ENCODE peak calls at places on chromosome 3, in six cellular contexts. Q is central memory CD4-positive, alpha-beta T cell; M is HAP-1; R is heart right ventricle; Y is DMS 273 treated with DMSO at 0.1 percent for 48 hours; E is stimulated activated CD8-positive, alpha-beta memory T cell treated with anti-CD3 and anti-CD28 coated beads, Interleukin-7, amount 100 ng/mL, for 1 hour. V is an unnamed sample.

GRCh38 chr3:159245871-159246270 is 444.0 kb downstream of the MFSD1 start:
- DNase-seq in Q (no peak), Y (no peak), R (no peak), E (no peak), M (no peak), V (no peak)

GRCh38 chr3:166582231-166582630 is 745.0 kb upstream of the BCHE start:
- DNase-seq in R (no peak), Y (no peak), E (no peak), M (no peak), Q (no peak), V (no peak)

GRCh38 chr3:147311716-147312115 is 94.6 kb downstream of the ZIC4 start:
- DNase-seq in Y (no peak), E (no peak), Q (no peak), R (no peak), M (no peak), V (no peak)

GRCh38 chr3:31661286-31661685 is 128.6 kb downstream of the STT3B start:
- DNase-seq in Y (no peak), M (peak), Q (no peak), R (no peak), E (no peak), V (no peak)

GRCh38 chr3:24678021-24678420 is 183.4 kb upstream of the THRB start:
- DNase-seq in R (no peak), Q (no peak), E (no peak), Y (no peak), M (no peak), V (no peak)

GRCh38 chr3:98500019-98500418 is 2.5 kb downstream of the OR5K2 start:
- DNase-seq in M (no peak), Y (no peak), R (no peak), Q (no peak), E (no peak), V (no peak)

GRCh38 chr3:100419406-100419805 is 18.1 kb downstream of the LNP1 start:
- DNase-seq in Q (no peak), R (no peak), E (no peak), Y (no peak), M (no peak), V (peak)

GRCh38 chr3:3196148-3196861 is 16.8 kb upstream of the CRBN start:
- DNase-seq in R (no peak), E (no peak), Q (no peak), M (peak), Y (no peak), V (peak)

GRCh38 chr3:119311191-119311925 is 17.2 kb downstream of the ARHGAP31 start:
- DNase-seq in Y (no peak), M (no peak), E (no peak), Q (no peak), R (no peak), V (no peak)

GRCh38 chr3:65779393-65779792 is 259.3 kb downstream of the MAGI1 start:
- DNase-seq in Y (no peak), M (no peak), E (no peak), Q (no peak), R (no peak), V (no peak)

GRCh38 chr3:197088370-197088769 is 58.8 kb upstream of the MELTF start:
- DNase-seq in Q (no peak), M (no peak), Y (no peak), E (no peak), R (no peak), V (peak)

GRCh38 chr3:129439381-129439816 is 349 bp downstream of the MBD4 start:
- DNase-seq in R (no peak), Y (no peak), M (peak), E (no peak), Q (peak), V (peak)

GRCh38 chr3:6605245-6605644 is 255.7 kb upstream of the GRM7 start:
- DNase-seq in Y (no peak), R (no peak), E (no peak), M (no peak), Q (no peak), V (no peak)

GRCh38 chr3:83953417-83954089 is 1005.2 kb upstream of the CADM2 start:
- DNase-seq in M (no peak), E (no peak), R (no peak), Y (no peak), Q (no peak), V (no peak)

GRCh38 chr3:185112186-185112585 is 40.7 kb downstream of the C3orf70 start:
- DNase-seq in Q (no peak), Y (no peak), R (no peak), M (no peak), E (no peak), V (no peak)

GRCh38 chr3:111691293-111691909 is 96.3 kb upstream of the ZBED2 start:
- DNase-seq in M (no peak), Y (peak), Q (peak), R (no peak), E (no peak), V (peak)

GRCh38 chr3:105353485-105354161 is 13.1 kb upstream of the ALCAM start:
- DNase-seq in R (no peak), E (no peak), Y (no peak), M (no peak), Q (no peak), V (no peak)

GRCh38 chr3:170428095-170428494 is 9.4 kb downstream of the CLDN11 start:
- DNase-seq in Y (no peak), R (no peak), Q (no peak), M (no peak), E (no peak), V (no peak)

GRCh38 chr3:195388380-195388779 is 54.4 kb downstream of the ACAP2 start:
- DNase-seq in Y (no peak), R (no peak), M (no peak), Q (no peak), E (no peak), V (no peak)

GRCh38 chr3:182620715-182621434 is 172.4 kb upstream of the ATP11B start:
- DNase-seq in M (no peak), Q (no peak), Y (no peak), R (no peak), E (no peak), V (no peak)

GRCh38 chr3:57331078-57331477 is 38.6 kb upstream of the ASB14 start:
- DNase-seq in R (no peak), M (no peak), Y (no peak), E (no peak), Q (no peak), V (peak)

GRCh38 chr3:142897807-142898206 is 8.9 kb upstream of the PCOLCE2 start:
- DNase-seq in M (no peak), R (no peak), Y (no peak), Q (no peak), E (no peak), V (no peak)

GRCh38 chr3:129399895-129400357 is 28.5 kb downstream of the EFCAB12 start:
- DNase-seq in R (no peak), Y (no peak), E (no peak), M (no peak), Q (no peak), V (no peak)

GRCh38 chr3:42101048-42101447 is 9.9 kb downstream of the TRAK1 start:
- DNase-seq in E (no peak), Y (no peak), Q (no peak), R (peak), M (no peak), V (no peak)

GRCh38 chr3:129549006-129549800 is 6.2 kb downstream of the H1-8 start:
- DNase-seq in R (no peak), Q (no peak), E (no peak), M (no peak), Y (no peak), V (no peak)

GRCh38 chr3:192851821-192852352 is 65.8 kb downstream of the MB21D2 start:
- DNase-seq in M (peak), R (peak), E (no peak), Y (no peak), Q (no peak), V (no peak)

GRCh38 chr3:58274027-58274614 is 31.9 kb upstream of the RPP14 start:
- DNase-seq in Q (no peak), E (no peak), Y (no peak), M (no peak), R (no peak), V (no peak)

GRCh38 chr3:98540346-98540745 is 8.6 kb downstream of the GPR15 start:
- DNase-seq in Y (no peak), E (no peak), R (no peak), Q (no peak), M (no peak), V (peak)

GRCh38 chr3:139695701-139696422 is 18.1 kb upstream of the NMNAT3 start:
- DNase-seq in Q (no peak), E (no peak), R (no peak), M (no peak), Y (no peak), V (no peak)

GRCh38 chr3:37210230-37210629 is 35.8 kb upstream of the LRRFIP2 start:
- DNase-seq in M (no peak), Q (no peak), Y (no peak), E (no peak), R (no peak), V (no peak)

GRCh38 chr3:147256739-147257138 is 149.6 kb downstream of the ZIC4 start:
- DNase-seq in R (no peak), Y (no peak), E (no peak), M (no peak), Q (no peak), V (no peak)

GRCh38 chr3:126485956-126486884 is 10.5 kb upstream of the ZXDC start:
- DNase-seq in M (no peak), Q (no peak), E (no peak), Y (no peak), R (no peak), V (no peak)

GRCh38 chr3:9808345-9809037 is 1.6 kb upstream of the TTLL3 start:
- DNase-seq in R (no peak), M (peak), Q (peak), Y (no peak), E (peak), V (peak)

GRCh38 chr3:128262457-128262856 is 109.2 kb downstream of the EEFSEC start:
- DNase-seq in Q (no peak), E (no peak), Y (no peak), R (no peak), M (no peak), V (no peak)

GRCh38 chr3:46407976-46408375 is 917 bp downstream of the CCRL2 start:
- DNase-seq in R (no peak), Q (no peak), M (no peak), Y (no peak), E (no peak), V (no peak)

GRCh38 chr3:45841380-45841700 is 579 bp downstream of the LZTFL1 start:
- DNase-seq in E (peak), M (no peak), Q (no peak), Y (no peak), R (peak), V (peak)

GRCh38 chr3:190854062-190854461 is 8.4 kb downstream of the GMNC start:
- DNase-seq in Y (no peak), E (no peak), M (no peak), R (no peak), Q (no peak), V (no peak)

GRCh38 chr3:181610083-181610972 is 101.4 kb upstream of the SOX2 start:
- DNase-seq in E (no peak), Q (no peak), Y (no peak), M (peak), R (no peak), V (no peak)

GRCh38 chr3:31858439-31858838 is 122.6 kb downstream of the OSBPL10 start:
- DNase-seq in Y (no peak), R (no peak), Q (no peak), M (no peak), E (no peak), V (peak)

GRCh38 chr3:142611206-142611605 is 15.0 kb downstream of the PLS1 start:
- DNase-seq in Y (no peak), Q (no peak), R (no peak), M (no peak), E (no peak), V (no peak)

V was measured in OCI-LY7.